ENCODE peak calls at places on chromosomes 11 and 22, in five cellular contexts. R is AML-193; T is activated CD4-positive, alpha-beta T cell treated with anti-CD3 and anti-CD28 coated beads, Interleukin-2, amount 50 U/mL, for 48 hours; H is stimulated activated naive CD4-positive, alpha-beta T cell treated with Interleukin-2 at 50 U/mL for 16 hours; U is AG09319. V is an unnamed sample.

GRCh38 chr11:69375316-69376154 is 81.6 kb downstream of the MYEOV start:
- DNase-seq in R (no peak), H (no peak), U (no peak), T (no peak), V (peak)

GRCh38 chr22:41286639-41287091 is 678 bp upstream of the RANGAP1 start:
- DNase-seq in U (no peak), H (peak), T (peak), R (peak), V (no peak)

GRCh38 chr22:35914665-35915476 is 113.8 kb downstream of the RBFOX2 start:
- DNase-seq in U (peak), T (no peak), R (no peak), H (no peak), V (no peak)

GRCh38 chr22:39138357-39138997 is 14.0 kb downstream of the CBX7 start:
- DNase-seq in T (no peak), U (no peak), R (no peak), H (no peak), V (peak)

GRCh38 chr11:125224391-125225015 is 60.0 kb downstream of the PKNOX2 start:
- DNase-seq in T (no peak), U (no peak), R (no peak), H (no peak), V (no peak)

GRCh38 chr11:10042699-10043098 is 251.3 kb downstream of the SBF2 start:
- DNase-seq in H (no peak), U (no peak), T (no peak), R (peak), V (no peak)

GRCh38 chr11:135033545-135033944 is 621.5 kb upstream of the B3GAT1 start:
- DNase-seq in T (no peak), H (no peak), U (no peak), R (no peak), V (no peak)

GRCh38 chr11:112694244-112694643 is 267.0 kb upstream of the NCAM1 start:
- DNase-seq in R (no peak), T (no peak), U (no peak), H (no peak), V (no peak)

GRCh38 chr22:45969801-45970464 is 7.0 kb downstream of the WNT7B start:
- DNase-seq in U (no peak), T (no peak), R (no peak), H (no peak), V (no peak)

GRCh38 chr11:131109256-131109655 is 193.0 kb upstream of the SNX19 start:
- DNase-seq in U (no peak), T (no peak), H (no peak), R (no peak), V (no peak)

GRCh38 chr11:46727952-46728658 is 9.1 kb downstream of the F2 start:
- DNase-seq in H (no peak), U (no peak), T (no peak), R (no peak), V (no peak)

GRCh38 chr11:65251476-65251875 is 10.3 kb upstream of the POLA2 start:
- DNase-seq in T (no peak), R (no peak), H (no peak), U (no peak), V (no peak)

GRCh38 chr11:118443590-118444218 is 7.4 kb downstream of the KMT2A start:
- DNase-seq in R (no peak), H (no peak), U (no peak), T (no peak), V (no peak)

GRCh38 chr11:45644981-45645889 is 20.2 kb downstream of the CHST1 start:
- DNase-seq in H (no peak), R (no peak), U (no peak), T (no peak), V (no peak)

GRCh38 chr11:17277024-17277584 is 565 bp downstream of the NUCB2 start:
- DNase-seq in R (peak), H (no peak), U (no peak), T (no peak), V (no peak)

GRCh38 chr11:127044535-127044934 is 44.0 kb upstream of the KIRREL3 start:
- DNase-seq in H (no peak), T (no peak), U (no peak), R (no peak), V (no peak)

GRCh38 chr22:48482771-48483170 is 1344.9 kb downstream of the BRD1 start:
- DNase-seq in R (no peak), H (no peak), U (no peak), T (no peak), V (no peak)

GRCh38 chr22:25960375-25960774 is 208.9 kb upstream of the SEZ6L start:
- DNase-seq in H (no peak), R (no peak), U (no peak), T (no peak), V (no peak)

GRCh38 chr11:45142241-45142885 is 4.1 kb upstream of the PRDM11 start:
- DNase-seq in U (no peak), R (no peak), T (no peak), H (no peak), V (no peak)

GRCh38 chr11:11463397-11463796 is 110.3 kb upstream of the CSNK2A3 start:
- DNase-seq in H (no peak), R (no peak), U (no peak), T (no peak), V (no peak)

GRCh38 chr11:67983916-67984315 is 20.0 kb downstream of the UNC93B1 start:
- DNase-seq in U (no peak), T (no peak), H (no peak), R (no peak), V (no peak)

GRCh38 chr22:37448521-37449150 is 21.4 kb upstream of the ELFN2 start:
- DNase-seq in H (no peak), R (no peak), U (no peak), T (no peak), V (no peak)

GRCh38 chr22:17829691-17830040 is 55.4 kb upstream of the BID start:
- DNase-seq in H (no peak), U (no peak), R (no peak), T (no peak), V (no peak)

GRCh38 chr22:26939466-26939865 is 282.1 kb downstream of the MIAT start:
- DNase-seq in H (no peak), T (no peak), R (no peak), U (no peak), V (no peak)

GRCh38 chr11:21174781-21175180 is 505.4 kb downstream of the NELL1 start:
- DNase-seq in U (no peak), R (no peak), T (no peak), H (no peak), V (no peak)

GRCh38 chr11:64138413-64138812 is 27.5 kb downstream of the MACROD1 start:
- DNase-seq in U (no peak), T (no peak), H (no peak), R (no peak), V (no peak)

GRCh38 chr11:87013852-87014251 is 23.9 kb upstream of the TMEM135 start:
- DNase-seq in T (no peak), H (no peak), R (no peak), U (no peak), V (no peak)

GRCh38 chr11:72630104-72630852 is 43.9 kb downstream of the PDE2A start:
- DNase-seq in U (no peak), H (no peak), T (no peak), R (no peak), V (no peak)

V was measured in sciatic nerve.